ENCODE peak calls at places on chromosome 3, in ten cellular contexts. N is astrocyte of the cerebellum, B is right atrium auricular region, U is astrocyte of the spinal cord, X is mesothelial cell of epicardium, H is ovary, Q is cardiac muscle cell, E is neural progenitor cell, W is OCI-LY7, C is retinal pigment epithelial cell. J is an unnamed sample.
A peak's percentile ranks its signal among the peaks of the same experiment; 100 is the strongest.

GRCh38 chr3:9690451-9691450 is 12.9 kb upstream of the CPNE9 start:
- DNase-seq in N (no peak), B (no peak), U (peak; percentile 8), X (no peak), H (no peak), Q (no peak), E (no peak), W (peak; percentile 51), C (peak; percentile 58), J (no peak)

GRCh38 chr3:129010316-129010956 is 9.3 kb downstream of the EFCC1 start:
- DNase-seq in N (no peak), B (no peak), U (no peak), X (no peak), H (no peak), Q (no peak), E (peak; percentile 62), W (no peak), C (no peak), J (no peak)

GRCh38 chr3:72177075-72178050 is 392.4 kb upstream of the PROK2 start:
- DNase-seq in N (no peak), B (no peak), U (peak; percentile 22), X (no peak), H (peak; percentile 77), Q (no peak), E (no peak), W (peak; percentile 64), C (no peak), J (no peak)

GRCh38 chr3:19931180-19931692 is 2.8 kb downstream of the EFHB start:
- DNase-seq in N (no peak), B (no peak), U (no peak), X (no peak), H (no peak), Q (no peak), E (no peak), W (no peak), C (no peak), J (no peak)

GRCh38 chr3:126329927-126330725 is 27.1 kb downstream of the KLF15 start:
- DNase-seq in N (no peak), B (no peak), U (no peak), X (peak; percentile 16), H (no peak), Q (no peak), E (no peak), W (no peak), C (no peak), J (no peak)

GRCh38 chr3:152054315-152054714 is 180.9 kb downstream of the SUCNR1 start:
- DNase-seq in N (no peak), B (no peak), U (no peak), X (no peak), H (no peak), Q (no peak), E (no peak), W (no peak), C (no peak), J (no peak)

GRCh38 chr3:1147326-1147725 is 54.5 kb downstream of the CNTN6 start:
- DNase-seq in N (no peak), B (no peak), U (no peak), X (no peak), H (no peak), Q (no peak), E (no peak), W (no peak), C (no peak), J (no peak)

GRCh38 chr3:132538072-132538471 is 59.0 kb upstream of the ACKR4 start:
- DNase-seq in N (no peak), B (no peak), U (no peak), X (no peak), H (no peak), Q (no peak), E (no peak), W (no peak), C (no peak), J (no peak)

GRCh38 chr3:108527109-108527508 is 16.7 kb upstream of the MYH15 start:
- DNase-seq in N (no peak), B (no peak), U (no peak), X (no peak), H (no peak), Q (no peak), E (peak; percentile 87), W (no peak), C (peak; percentile 43), J (no peak)

GRCh38 chr3:50698269-50698668 is 23.5 kb downstream of the DOCK3 start:
- DNase-seq in N (no peak), B (no peak), U (no peak), X (no peak), H (no peak), Q (no peak), E (no peak), W (no peak), C (no peak), J (no peak)

GRCh38 chr3:47664519-47664918 is 85.9 kb upstream of the CSPG5 start:
- DNase-seq in N (no peak), B (no peak), U (peak; percentile 15), X (no peak), H (no peak), Q (peak; percentile 2), E (peak; percentile 28), W (peak; percentile 38), C (no peak), J (no peak)

GRCh38 chr3:194208701-194209100 is 72.8 kb downstream of the HES1 start:
- DNase-seq in N (no peak), B (no peak), U (no peak), X (no peak), H (no peak), Q (no peak), E (no peak), W (no peak), C (no peak), J (no peak)

DNA sequence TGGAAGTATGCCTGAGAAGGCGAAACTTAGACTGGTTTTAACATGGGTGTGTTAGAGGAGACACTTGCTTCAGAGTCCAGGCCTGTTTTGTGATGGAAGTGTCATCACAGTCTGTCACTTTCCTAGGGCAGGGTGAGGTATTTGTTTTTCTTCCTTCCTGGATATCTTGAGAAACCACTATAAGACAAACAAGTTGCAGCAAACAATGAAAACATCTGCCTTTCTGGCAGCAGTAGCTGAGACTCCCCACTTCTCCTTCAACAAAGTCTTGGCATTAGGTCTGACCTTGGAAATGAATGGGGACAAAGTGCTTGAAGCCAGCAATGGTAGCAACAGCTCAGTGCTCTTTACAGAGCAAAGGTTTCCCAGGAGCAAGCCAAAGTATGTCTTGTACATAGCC is 64.6 kb downstream of the CD200 start:
- DNase-seq in N (no peak), B (no peak), U (no peak), X (no peak), H (no peak), Q (no peak), E (no peak), W (no peak), C (no peak), J (no peak)
- TF ChIP-seq CTCF in N (no peak), B (no peak), U (no peak), X (no peak), H (no peak), Q (no peak), E (no peak), W (no peak), C (no peak), J (no peak)

DNA sequence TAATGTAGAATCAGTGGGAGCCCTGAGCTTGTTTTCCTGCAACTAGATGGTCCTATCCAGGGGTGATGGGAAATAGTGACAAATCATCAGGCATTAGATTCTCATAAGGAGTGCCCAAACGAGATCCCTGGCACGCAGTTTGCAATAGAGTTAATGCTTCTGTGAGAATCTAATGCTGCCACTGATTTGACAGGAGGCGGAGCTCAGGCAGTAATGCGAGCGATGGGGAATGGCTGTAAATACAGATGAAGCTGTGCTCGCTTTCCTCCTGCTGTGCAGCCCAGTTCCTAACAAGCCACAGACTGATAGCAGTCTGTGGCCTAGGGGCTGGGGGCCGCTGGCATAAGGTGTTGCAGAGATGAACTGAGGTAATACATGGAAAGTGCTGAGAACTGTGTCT is 28.3 kb upstream of the TMEM42 start:
- DNase-seq in N (no peak), B (no peak), U (no peak), X (no peak), H (no peak), Q (peak; percentile 31), E (no peak), W (no peak), C (no peak), J (no peak)
- TF ChIP-seq CTCF in N (no peak), B (no peak), U (no peak), X (no peak), H (no peak), Q (no peak), E (no peak), W (no peak), C (no peak), J (no peak)

DNA sequence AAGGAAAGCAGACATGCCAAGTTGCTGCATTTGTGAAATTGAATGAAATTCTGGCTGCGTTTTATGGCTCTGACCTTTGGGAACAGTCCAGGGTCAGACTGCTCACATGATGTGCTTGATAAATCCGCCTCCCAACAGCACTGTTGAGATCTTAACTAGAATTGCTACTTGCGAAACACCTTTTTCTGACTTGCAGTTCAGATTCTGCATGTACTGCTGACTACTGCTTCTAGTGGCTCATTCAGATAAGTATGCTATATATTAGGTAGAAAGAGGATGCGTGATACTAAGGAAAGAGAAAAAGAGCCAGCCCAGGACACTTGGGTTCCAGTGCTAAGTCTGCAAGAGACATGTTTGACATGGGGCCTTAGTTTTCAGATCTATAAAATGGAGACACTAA is 129.4 kb downstream of the LPP start:
- DNase-seq in N (no peak), B (no peak), U (no peak), X (no peak), H (no peak), Q (no peak), E (no peak), W (peak; percentile 18), C (no peak), J (no peak)
- TF ChIP-seq CTCF in N (peak; percentile 7), B (no peak), U (peak; percentile 5), X (no peak), H (no peak), Q (peak; percentile 16), E (no peak), W (peak; percentile 42), C (peak; percentile 35), J (peak; percentile 46)

GRCh38 chr3:121883507-121883906 is 10.7 kb upstream of the SLC15A2 start:
- DNase-seq in N (no peak), B (no peak), U (peak; percentile 5), X (no peak), H (no peak), Q (peak; percentile 13), E (peak; percentile 49), W (peak; percentile 42), C (no peak), J (no peak)
- TF ChIP-seq CTCF in N (peak; percentile 28), B (no peak), U (peak; percentile 39), X (no peak), H (no peak), Q (peak; percentile 47), E (peak; percentile 65), W (peak; percentile 87), C (peak; percentile 40), J (peak; percentile 53)

GRCh38 chr3:135762188-135762853 is 203.2 kb upstream of the PPP2R3A start:
- DNase-seq in N (no peak), B (no peak), U (no peak), X (no peak), H (no peak), Q (peak; percentile 23), E (peak; percentile 33), W (no peak), C (no peak), J (no peak)
- TF ChIP-seq CTCF in N (no peak), B (no peak), U (no peak), X (no peak), H (no peak), Q (no peak), E (peak; percentile 44), W (peak; percentile 18), C (no peak), J (peak; percentile 51)

J was measured in epithelial cell of proximal tubule.